ENCODE peak calls at places on chromosomes 12 and 14, in five cellular contexts. R is neural progenitor cell, V is IMR-90, W is HCT116, D is K562. S is an unnamed sample.

GRCh38 chr12:101924647-101925046 is 47.3 kb downstream of the DRAM1 start:
- DNase-seq in R (no peak), V (peak; percentile 46), W (no peak), D (peak; percentile 93), S (no peak)

GRCh38 chr14:103710771-103711392 is 4.4 kb downstream of the XRCC3 start:
- DNase-seq in R (no peak), V (no peak), W (no peak), D (no peak), S (no peak)

GRCh38 chr12:95611676-95612309 is 60.5 kb upstream of the USP44 start:
- DNase-seq in R (no peak), V (peak; percentile 74), W (peak; percentile 34), D (no peak), S (no peak)

GRCh38 chr12:111546758-111547383 is 52.2 kb downstream of the ATXN2 start:
- DNase-seq in R (no peak), V (peak; percentile 26), W (no peak), D (no peak), S (peak; percentile 25)

GRCh38 chr12:71873821-71874220 is 34.3 kb downstream of the TBC1D15 start:
- DNase-seq in R (no peak), V (no peak), W (no peak), D (no peak), S (no peak)

GRCh38 chr14:94018308-94018707 is 7.8 kb upstream of the OTUB2 start:
- DNase-seq in R (no peak), V (no peak), W (no peak), D (no peak), S (no peak)

GRCh38 chr12:27449011-27449410 is 2.5 kb downstream of the SMCO2 start:
- DNase-seq in R (no peak), V (no peak), W (no peak), D (no peak), S (no peak)

GRCh38 chr12:67659296-67659695 is 10.8 kb downstream of the DYRK2 start:
- DNase-seq in R (no peak), V (no peak), W (no peak), D (no peak), S (no peak)

GRCh38 chr12:123267991-123268843 is 3.4 kb downstream of the CDK2AP1 start:
- DNase-seq in R (no peak), V (no peak), W (no peak), D (no peak), S (peak; percentile 30)

GRCh38 chr14:100593751-100594624 is 6.8 kb upstream of the BEGAIN start:
- DNase-seq in R (no peak), V (no peak), W (no peak), D (no peak), S (no peak)

GRCh38 chr12:116461060-116461459 is 98.1 kb upstream of the MAP1LC3B2 start:
- DNase-seq in R (no peak), V (no peak), W (no peak), D (no peak), S (no peak)

GRCh38 chr12:127655691-127656090 is 611.3 kb upstream of the TMEM132C start:
- DNase-seq in R (no peak), V (peak; percentile 74), W (no peak), D (no peak), S (peak; percentile 5)

GRCh38 chr14:24848427-24848826 is 201.5 kb downstream of the STXBP6 start:
- DNase-seq in R (no peak), V (peak; percentile 76), W (no peak), D (no peak), S (peak; percentile 73)

GRCh38 chr12:93911436-93911835 is 234.3 kb downstream of the CRADD start:
- DNase-seq in R (no peak), V (peak; percentile 47), W (no peak), D (no peak), S (peak; percentile 59)

GRCh38 chr12:29167410-29167809 is 18.3 kb downstream of the FAR2 start:
- DNase-seq in R (no peak), V (no peak), W (no peak), D (no peak), S (peak; percentile 27)

GRCh38 chr12:67517181-67517887 is 131.2 kb upstream of the DYRK2 start:
- DNase-seq in R (no peak), V (no peak), W (peak; percentile 16), D (no peak), S (peak; percentile 31)

GRCh38 chr14:68235011-68235410 is 415.4 kb downstream of the RAD51B start:
- DNase-seq in R (no peak), V (peak; percentile 78), W (no peak), D (no peak), S (peak; percentile 71)

GRCh38 chr14:105021656-105022275 is 883 bp upstream of the CDCA4 start:
- DNase-seq in R (peak; percentile 76), V (peak; percentile 44), W (peak; percentile 57), D (peak; percentile 25), S (peak; percentile 54)

GRCh38 chr14:53391156-53391555 is 238.0 kb upstream of the DDHD1 start:
- DNase-seq in R (no peak), V (peak; percentile 72), W (peak; percentile 72), D (no peak), S (peak; percentile 78)

GRCh38 chr12:64610660-64611429 is 550 bp downstream of the RASSF3 start:
- DNase-seq in R (peak; percentile 80), V (peak; percentile 50), W (no peak), D (peak; percentile 72), S (peak; percentile 53)

GRCh38 chr12:94534761-94535613 is 75.3 kb upstream of the CEP83 start:
- DNase-seq in R (peak; percentile 70), V (no peak), W (no peak), D (no peak), S (no peak)

GRCh38 chr12:122064780-122065588 is 13.6 kb upstream of the MLXIP start:
- DNase-seq in R (peak; percentile 57), V (peak; percentile 86), W (peak; percentile 63), D (peak; percentile 77), S (peak; percentile 88)

GRCh38 chr14:69363055-69363454 is 35.0 kb downstream of the ERH start:
- DNase-seq in R (peak; percentile 74), V (peak; percentile 33), W (no peak), D (no peak), S (peak; percentile 51)

GRCh38 chr12:116200812-116201211 is 76.7 kb downstream of the MED13L start:
- DNase-seq in R (no peak), V (peak; percentile 67), W (no peak), D (no peak), S (peak; percentile 30)

GRCh38 chr12:133222211-133222610 is 13.5 kb downstream of the ANHX start:
- DNase-seq in R (no peak), V (no peak), W (no peak), D (no peak), S (no peak)

GRCh38 chr12:133226690-133227089 is 9.0 kb downstream of the ANHX start:
- DNase-seq in R (no peak), V (no peak), W (no peak), D (no peak), S (no peak)

GRCh38 chr12:133231001-133231400 is 4.7 kb downstream of the ANHX start:
- DNase-seq in R (no peak), V (no peak), W (no peak), D (no peak), S (no peak)

GRCh38 chr12:133225527-133225926 is 10.2 kb downstream of the ANHX start:
- DNase-seq in R (no peak), V (no peak), W (no peak), D (no peak), S (no peak)

GRCh38 chr12:133227281-133227852 is 8.3 kb downstream of the ANHX start:
- DNase-seq in R (no peak), V (no peak), W (no peak), D (no peak), S (no peak)
- H3K9me3 ChIP-seq in R (no peaks in the 10 kb centered on the region), V (peaks cover 65% of the 10 kb centered on the region), W (no peaks in the 10 kb centered on the region), D (no peaks in the 10 kb centered on the region), S (no peaks in the 10 kb centered on the region)

DNA sequence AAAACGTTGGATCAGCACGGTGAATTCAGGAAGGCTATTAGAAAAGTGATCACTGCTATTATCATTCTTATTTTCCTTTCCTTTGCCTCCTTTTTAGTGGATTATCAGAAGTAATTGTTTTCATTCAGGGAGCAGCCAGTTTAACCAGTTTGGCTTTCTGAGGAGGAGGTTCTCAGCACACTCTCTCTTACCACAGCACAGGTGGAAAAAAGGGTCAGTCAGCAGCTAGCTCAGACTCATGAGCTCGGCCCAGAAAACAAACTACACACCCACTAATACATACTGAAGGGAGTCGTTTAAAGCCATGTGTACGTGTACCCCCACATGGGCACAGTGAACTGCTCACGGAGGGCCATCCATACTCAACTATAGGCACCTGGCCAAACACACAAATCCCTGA is 23.2 kb upstream of the MAGOHB start:
- DNase-seq in R (no peak), V (no peak), W (no peak), D (no peak), S (no peak)
- H4K20me1 ChIP-seq in R (no peaks in the 10 kb centered on the region), V (no peaks in the 10 kb centered on the region), W (no peaks in the 10 kb centered on the region), D (no peaks in the 10 kb centered on the region), S (no peaks in the 10 kb centered on the region)

GRCh38 chr12:50626026-50626425 is 121.2 kb downstream of the DIP2B start:
- DNase-seq in R (no peak), V (no peak), W (no peak), D (no peak), S (no peak)

GRCh38 chr12:50621435-50622304 is 116.9 kb downstream of the DIP2B start:
- DNase-seq in R (peak; percentile 73), V (no peak), W (no peak), D (no peak), S (peak; percentile 39)

GRCh38 chr12:50620975-50621360 is 116.2 kb downstream of the DIP2B start:
- DNase-seq in R (no peak), V (no peak), W (no peak), D (no peak), S (no peak)

GRCh38 chr12:50627491-50627890 is 122.7 kb downstream of the DIP2B start:
- DNase-seq in R (no peak), V (no peak), W (no peak), D (no peak), S (no peak)

DNA sequence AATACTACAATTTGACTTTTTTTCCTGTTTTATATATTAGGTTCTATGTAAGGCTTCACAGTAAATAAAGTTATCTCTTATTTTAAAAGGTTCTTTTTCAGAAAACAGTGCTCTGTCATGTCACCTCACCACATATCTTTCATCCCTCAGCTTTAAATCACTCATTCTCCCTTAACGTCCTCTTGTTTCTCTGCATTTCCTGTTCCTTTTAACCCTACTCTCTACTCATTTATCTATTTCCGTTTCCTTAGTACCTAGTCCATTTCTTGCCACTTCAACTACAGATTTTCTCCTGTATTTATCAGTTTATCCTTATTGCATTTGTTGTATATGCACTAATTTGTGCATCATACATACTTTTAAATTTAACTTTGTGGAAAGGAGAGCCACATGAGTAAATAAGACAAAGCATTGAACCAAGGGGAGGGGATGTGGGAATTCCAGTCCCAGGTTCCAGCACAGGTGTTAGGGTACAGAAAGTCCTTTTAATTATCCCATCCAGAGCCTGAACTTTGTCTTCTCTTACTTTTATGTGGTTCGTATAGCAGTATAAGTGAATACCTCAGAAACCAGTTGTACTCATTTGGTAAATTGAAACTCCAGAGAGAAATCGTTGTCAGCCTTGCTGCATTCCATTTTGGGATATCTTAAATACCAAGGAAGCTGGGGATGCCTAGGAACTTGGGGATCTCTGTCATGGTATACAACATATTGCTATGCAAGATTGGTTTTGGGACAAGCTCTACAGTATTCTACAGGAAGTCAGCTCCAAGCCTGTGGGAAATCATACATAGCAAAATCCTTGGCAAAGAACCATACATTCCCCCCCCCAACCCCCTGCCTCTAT is 120.5 kb downstream of the DIP2B start:
- DNase-seq in R (no peak), V (no peak), W (no peak), D (no peak), S (no peak)
- H3K4me1 ChIP-seq in R (peaks cover 34% of the 10 kb centered on the region), V (peaks cover 15% of the 10 kb centered on the region), W (peaks cover 18% of the 10 kb centered on the region), D (no peaks in the 10 kb centered on the region), S (peaks cover 7% of the 10 kb centered on the region)

DNA sequence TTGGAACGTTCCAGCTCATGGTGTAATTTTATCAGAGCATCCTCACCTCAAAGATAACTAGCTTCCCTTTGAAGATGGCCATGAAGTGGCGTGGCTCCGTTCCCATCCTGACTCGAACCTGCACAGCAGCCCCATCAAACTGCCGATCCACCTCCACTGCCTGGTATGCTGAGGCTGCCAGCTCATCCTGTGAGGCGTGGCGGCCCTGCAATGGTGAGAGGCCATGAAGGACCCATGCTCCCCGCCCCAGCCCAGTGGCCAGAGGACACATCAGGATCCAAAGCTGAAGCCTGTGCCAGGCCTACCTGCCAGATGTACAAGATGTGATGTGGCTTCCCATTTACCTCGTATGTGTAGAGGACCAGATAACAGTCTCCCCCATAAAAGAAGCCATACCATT is 11.2 kb downstream of the AVIL start:
- DNase-seq in R (no peak), V (no peak), W (no peak), D (no peak), S (no peak)
- H3K9me3 ChIP-seq in R (no peaks in the 10 kb centered on the region), V (no peaks in the 10 kb centered on the region), W (no peaks in the 10 kb centered on the region), D (no peaks in the 10 kb centered on the region), S (no peaks in the 10 kb centered on the region)